ENCODE peak calls at places on chromosomes 2 and 18, in eight cellular contexts. T, C, V, P, Q, E, B and G are unnamed samples.

GRCh38 chr2:175931751-175932295 is 70.2 kb downstream of the LNPK start:
- DNase-seq in T (no peak), C (no peak), V (no peak), P (peak), Q (no peak), E (no peak), B (no peak), G (no peak)

GRCh38 chr2:218043701-218044109 is 25.3 kb upstream of the RUFY4 start:
- DNase-seq in T (no peak), C (no peak), V (no peak), P (no peak), Q (no peak), E (no peak), B (no peak), G (no peak)

GRCh38 chr2:5725072-5725471 is 32.9 kb downstream of the SOX11 start:
- DNase-seq in T (no peak), C (no peak), V (no peak), P (no peak), Q (no peak), E (no peak), B (no peak), G (no peak)

GRCh38 chr2:167253025-167253424 is 364.7 kb downstream of the XIRP2 start:
- DNase-seq in T (no peak), C (no peak), V (no peak), P (no peak), Q (no peak), E (no peak), B (no peak), G (no peak)

GRCh38 chr2:138974651-138975050 is 194.5 kb upstream of the NXPH2 start:
- DNase-seq in T (no peak), C (no peak), V (no peak), P (no peak), Q (no peak), E (no peak), B (no peak), G (no peak)

GRCh38 chr2:65064728-65065552 is 8.7 kb downstream of the CEP68 start:
- DNase-seq in T (no peak), C (peak), V (peak), P (peak), Q (peak), E (peak), B (peak), G (peak)

GRCh38 chr2:59184281-59185020 is 943.3 kb upstream of the FANCL start:
- DNase-seq in T (no peak), C (no peak), V (no peak), P (no peak), Q (no peak), E (no peak), B (no peak), G (no peak)

GRCh38 chr2:240818543-240819403 is 1.2 kb downstream of the KIF1A start:
- DNase-seq in T (peak), C (no peak), V (peak), P (no peak), Q (no peak), E (no peak), B (peak), G (peak)

GRCh38 chr2:111898703-111899514 is 502 bp downstream of the MERTK start:
- DNase-seq in T (no peak), C (no peak), V (no peak), P (peak), Q (no peak), E (peak), B (peak), G (peak)

GRCh38 chr2:85867556-85868292 is 21.1 kb downstream of the ST3GAL5 start:
- DNase-seq in T (no peak), C (no peak), V (peak), P (no peak), Q (no peak), E (no peak), B (no peak), G (no peak)

GRCh38 chr2:108423502-108424251 is 25.3 kb upstream of the GCC2 start:
- DNase-seq in T (no peak), C (no peak), V (no peak), P (no peak), Q (no peak), E (no peak), B (no peak), G (peak)

GRCh38 chr2:181185428-181185827 is 205.0 kb downstream of the UBE2E3 start:
- DNase-seq in T (no peak), C (no peak), V (no peak), P (no peak), Q (no peak), E (no peak), B (no peak), G (no peak)

GRCh38 chr18:421236-422155 is 79.0 kb downstream of the COLEC12 start:
- DNase-seq in T (no peak), C (no peak), V (no peak), P (peak), Q (no peak), E (no peak), B (no peak), G (no peak)

GRCh38 chr2:208501217-208501616 is 94.6 kb downstream of the PTH2R start:
- DNase-seq in T (no peak), C (no peak), V (peak), P (no peak), Q (no peak), E (no peak), B (no peak), G (peak)

GRCh38 chr18:55302337-55302833 is 285.6 kb downstream of the TCF4 start:
- DNase-seq in T (no peak), C (no peak), V (no peak), P (no peak), Q (no peak), E (no peak), B (no peak), G (peak)

GRCh38 chr2:168992591-168993349 is 38.4 kb downstream of the ABCB11 start:
- DNase-seq in T (no peak), C (no peak), V (no peak), P (peak), Q (no peak), E (no peak), B (no peak), G (no peak)

GRCh38 chr18:74184875-74185274 is 36.6 kb downstream of the TIMM21 start:
- DNase-seq in T (no peak), C (no peak), V (no peak), P (no peak), Q (no peak), E (no peak), B (no peak), G (no peak)

GRCh38 chr2:241035818-241036396 is 37.5 kb downstream of the SNED1 start:
- DNase-seq in T (no peak), C (no peak), V (no peak), P (no peak), Q (no peak), E (no peak), B (no peak), G (no peak)

GRCh38 chr2:118386636-118387302 is 298.5 kb downstream of the INSIG2 start:
- DNase-seq in T (no peak), C (no peak), V (no peak), P (no peak), Q (no peak), E (no peak), B (no peak), G (no peak)

GRCh38 chr18:45248240-45248903 is 366.9 kb upstream of the SLC14A2 start:
- DNase-seq in T (no peak), C (peak), V (no peak), P (peak), Q (no peak), E (no peak), B (no peak), G (no peak)

GRCh38 chr2:20507166-20507692 is 60.4 kb downstream of the RHOB start:
- DNase-seq in T (no peak), C (no peak), V (peak), P (peak), Q (no peak), E (no peak), B (no peak), G (no peak)

GRCh38 chr2:219433666-219434467 is 776 bp upstream of the SPEG start:
- DNase-seq in T (no peak), C (peak), V (peak), P (peak), Q (no peak), E (no peak), B (no peak), G (peak)

DNA sequence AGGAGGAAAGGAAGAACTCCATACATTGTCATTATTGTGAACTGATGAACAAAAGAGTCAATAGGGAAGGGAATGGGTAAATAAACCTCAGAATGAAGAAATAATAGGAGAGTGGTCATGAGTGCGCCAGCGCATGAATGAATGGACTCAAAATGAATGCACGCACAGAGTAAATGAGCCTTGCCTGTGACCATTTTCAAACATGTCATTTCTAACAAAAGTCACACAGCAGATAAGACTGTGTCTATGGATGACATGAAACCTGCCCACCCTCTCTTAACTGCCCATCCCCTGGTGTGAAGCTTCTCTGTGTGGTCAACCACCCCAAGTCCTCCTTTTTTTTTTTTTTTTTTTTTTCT is 121.1 kb upstream of the TEX51 start:
- DNase-seq in T (no peak), C (no peak), V (no peak), P (no peak), Q (no peak), E (no peak), B (no peak), G (no peak)
- TF ChIP-seq CTCF in T (no peak), C (no peak), V (no peak), P (no peak), Q (no peak), E (no peak), B (no peak), G (no peak)

GRCh38 chr2:12048551-12048950 is 302.1 kb downstream of the LPIN1 start:
- DNase-seq in T (no peak), C (no peak), V (peak), P (no peak), Q (no peak), E (no peak), B (no peak), G (no peak)
- TF ChIP-seq CTCF in T (no peak), C (no peak), V (peak), P (peak), Q (no peak), E (no peak), B (no peak), G (no peak)

GRCh38 chr2:74526649-74527230 is 709 bp upstream of the DQX1 start:
- DNase-seq in T (no peak), C (no peak), V (no peak), P (no peak), Q (no peak), E (no peak), B (no peak), G (no peak)

GRCh38 chr2:74530239-74531161 is 767 bp downstream of the HTRA2 start:
- DNase-seq in T (peak), C (no peak), V (peak), P (peak), Q (peak), E (peak), B (peak), G (peak)

GRCh38 chr2:74529357-74530238 is at the start of the genes AUP1 and HTRA2:
- DNase-seq in T (peak), C (peak), V (peak), P (peak), Q (peak), E (peak), B (peak), G (peak)

GRCh38 chr2:74527741-74528140 is 1.7 kb upstream of the DQX1 start:
- DNase-seq in T (no peak), C (no peak), V (no peak), P (no peak), Q (no peak), E (no peak), B (no peak), G (no peak)

GRCh38 chr2:74528600-74529356 is 728 bp downstream of the AUP1 start:
- DNase-seq in T (no peak), C (peak), V (no peak), P (no peak), Q (no peak), E (no peak), B (no peak), G (no peak)
- TF ChIP-seq CTCF in T (no peak), C (no peak), V (peak), P (no peak), Q (no peak), E (no peak), B (no peak), G (no peak)

DNA sequence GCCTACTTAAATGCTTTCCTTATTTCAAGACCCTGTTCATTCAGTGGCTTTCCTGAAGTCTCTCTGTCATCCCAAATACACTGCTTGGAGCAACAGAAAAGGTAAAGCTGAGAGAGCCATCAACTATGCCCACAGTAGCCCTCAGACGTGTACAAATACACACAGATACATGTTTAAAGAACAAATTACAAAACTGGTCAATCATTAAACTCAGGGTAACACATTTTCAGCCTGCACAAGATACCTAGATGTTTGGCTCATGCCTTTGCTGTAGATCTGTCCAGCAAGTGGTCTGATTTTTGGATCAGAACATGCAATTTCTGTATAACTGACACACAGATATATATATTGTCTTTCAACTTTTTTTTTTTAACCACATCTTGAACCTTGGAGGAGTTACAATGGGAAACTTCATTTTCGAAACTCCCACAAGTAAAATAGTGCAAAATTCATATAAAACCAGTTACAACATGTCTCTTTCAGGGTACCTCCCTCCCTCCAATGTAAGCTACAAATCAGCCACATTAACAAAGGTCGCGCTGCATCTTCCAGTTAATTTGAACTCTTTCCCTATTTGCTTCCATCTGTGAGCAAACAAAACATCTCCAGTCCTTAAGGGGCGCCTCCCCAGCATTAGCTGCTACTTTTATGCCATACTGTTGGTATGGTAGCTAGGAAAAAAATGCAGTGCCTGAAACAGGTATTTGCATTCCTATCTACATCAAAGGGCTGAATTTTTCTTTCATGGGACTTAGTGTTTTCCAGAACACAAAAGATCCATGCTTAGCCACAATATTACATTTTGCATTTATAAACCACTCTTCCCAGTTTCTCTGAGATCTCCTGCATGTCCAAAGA is 311.9 kb downstream of the NRXN1 start:
- DNase-seq in T (no peak), C (no peak), V (no peak), P (no peak), Q (no peak), E (no peak), B (no peak), G (no peak)
- TF ChIP-seq CTCF in T (no peak), C (no peak), V (no peak), P (no peak), Q (no peak), E (no peak), B (no peak), G (no peak)

DNA sequence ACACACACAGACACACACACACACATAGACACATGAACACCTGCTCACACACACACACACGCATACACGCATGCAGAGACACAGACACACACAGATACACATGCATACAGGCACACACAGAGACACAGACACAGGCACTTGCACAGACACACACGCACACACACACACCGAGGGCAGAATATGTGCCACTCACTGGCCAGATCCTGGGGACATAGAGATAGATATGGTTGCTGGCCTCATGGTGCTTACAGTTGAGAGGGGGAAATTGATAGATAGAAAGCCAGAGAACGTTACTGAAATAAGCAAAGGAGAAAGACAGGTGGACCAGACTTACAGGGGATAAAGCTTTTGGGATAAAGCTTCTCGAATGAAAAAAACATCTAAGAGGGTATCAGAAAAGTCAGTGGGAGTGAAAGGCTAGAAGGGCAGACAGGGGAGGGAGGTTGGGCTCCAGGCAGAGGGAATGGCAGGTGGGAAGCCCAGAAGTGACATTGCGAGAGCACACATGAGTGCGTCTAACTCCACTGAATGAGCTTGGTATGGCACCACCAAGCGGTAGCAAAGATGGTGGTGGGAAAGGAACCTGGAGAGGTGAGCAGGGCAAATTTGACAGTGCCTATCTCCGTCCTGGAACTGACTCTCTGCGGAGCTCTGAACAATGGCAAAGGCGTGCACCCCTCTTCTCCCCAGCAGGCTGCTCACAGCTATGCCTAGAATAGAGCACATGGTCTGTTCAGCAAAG is 390.1 kb upstream of the TRIB2 start:
- DNase-seq in T (no peak), C (no peak), V (peak), P (no peak), Q (no peak), E (no peak), B (no peak), G (peak)
- TF ChIP-seq CTCF in T (peak), C (no peak), V (peak), P (no peak), Q (no peak), E (no peak), B (no peak), G (no peak)

GRCh38 chr2:68057658-68058396 is 5.0 kb downstream of the C1D start:
- DNase-seq in T (no peak), C (no peak), V (no peak), P (no peak), Q (no peak), E (no peak), B (no peak), G (no peak)
- TF ChIP-seq CTCF in T (peak), C (no peak), V (no peak), P (no peak), Q (no peak), E (no peak), B (no peak), G (no peak)